ENCODE peak calls at places on chromosomes 12 and 14, in ten cellular contexts. One of them, this sample, is unnamed.

GRCh38 chr12:57456145-57456700 is 1.1 kb downstream of the INHBE start:
- DNase-seq in A549: peak
- DNase-seq in BJ: no peak
- DNase-seq in suprapubic skin: no peak
- DNase-seq in fibroblast of the aortic adventitia: peak
- DNase-seq in HFF-Myc: no peak
- DNase-seq in kidney: no peak
- DNase-seq in psoas muscle: no peak
- DNase-seq in DND-41: peak
- DNase-seq in astrocyte of the cerebellum: no peak
- DNase-seq in this sample: no peak

GRCh38 chr14:75561013-75561432 is 17.4 kb upstream of the FLVCR2 start:
- DNase-seq in A549: peak
- DNase-seq in BJ: no peak
- DNase-seq in suprapubic skin: no peak
- DNase-seq in fibroblast of the aortic adventitia: peak
- DNase-seq in HFF-Myc: peak
- DNase-seq in kidney: peak
- DNase-seq in psoas muscle: peak
- DNase-seq in DND-41: peak
- DNase-seq in astrocyte of the cerebellum: peak
- DNase-seq in this sample: peak

GRCh38 chr12:117045175-117045997 is 53.8 kb downstream of the TESC start:
- DNase-seq in A549: no peak
- DNase-seq in BJ: no peak
- DNase-seq in suprapubic skin: no peak
- DNase-seq in fibroblast of the aortic adventitia: no peak
- DNase-seq in HFF-Myc: no peak
- DNase-seq in kidney: no peak
- DNase-seq in psoas muscle: peak
- DNase-seq in DND-41: no peak
- DNase-seq in astrocyte of the cerebellum: no peak
- DNase-seq in this sample: no peak

GRCh38 chr12:105109465-105110212 is 2.1 kb downstream of the WASHC4 start:
- DNase-seq in A549: peak
- DNase-seq in BJ: no peak
- DNase-seq in suprapubic skin: no peak
- DNase-seq in fibroblast of the aortic adventitia: peak
- DNase-seq in HFF-Myc: no peak
- DNase-seq in kidney: no peak
- DNase-seq in psoas muscle: no peak
- DNase-seq in DND-41: no peak
- DNase-seq in astrocyte of the cerebellum: no peak
- DNase-seq in this sample: no peak

GRCh38 chr12:6434205-6435180 is 10.3 kb upstream of the CD27 start:
- DNase-seq in A549: no peak
- DNase-seq in BJ: no peak
- DNase-seq in suprapubic skin: no peak
- DNase-seq in fibroblast of the aortic adventitia: no peak
- DNase-seq in HFF-Myc: no peak
- DNase-seq in kidney: peak
- DNase-seq in psoas muscle: no peak
- DNase-seq in DND-41: no peak
- DNase-seq in astrocyte of the cerebellum: no peak
- DNase-seq in this sample: no peak

GRCh38 chr12:89947437-89948265 is 239.0 kb upstream of the ATP2B1 start:
- DNase-seq in A549: peak
- DNase-seq in BJ: peak
- DNase-seq in suprapubic skin: no peak
- DNase-seq in fibroblast of the aortic adventitia: peak
- DNase-seq in HFF-Myc: peak
- DNase-seq in kidney: no peak
- DNase-seq in psoas muscle: no peak
- DNase-seq in DND-41: no peak
- DNase-seq in astrocyte of the cerebellum: peak
- DNase-seq in this sample: peak

GRCh38 chr12:67424784-67425183 is 155.6 kb downstream of the CAND1 start:
- DNase-seq in A549: peak
- DNase-seq in BJ: no peak
- DNase-seq in suprapubic skin: no peak
- DNase-seq in fibroblast of the aortic adventitia: no peak
- DNase-seq in HFF-Myc: no peak
- DNase-seq in kidney: no peak
- DNase-seq in psoas muscle: no peak
- DNase-seq in DND-41: no peak
- DNase-seq in astrocyte of the cerebellum: no peak
- DNase-seq in this sample: no peak

GRCh38 chr12:8078400-8078799 is 3.7 kb upstream of the NECAP1 start:
- DNase-seq in A549: peak
- DNase-seq in BJ: no peak
- DNase-seq in suprapubic skin: no peak
- DNase-seq in fibroblast of the aortic adventitia: peak
- DNase-seq in HFF-Myc: peak
- DNase-seq in kidney: no peak
- DNase-seq in psoas muscle: no peak
- DNase-seq in DND-41: peak
- DNase-seq in astrocyte of the cerebellum: peak
- DNase-seq in this sample: peak

GRCh38 chr12:1839956-1840550 is 19.7 kb downstream of the LRTM2 start:
- DNase-seq in A549: no peak
- DNase-seq in BJ: no peak
- DNase-seq in suprapubic skin: no peak
- DNase-seq in fibroblast of the aortic adventitia: no peak
- DNase-seq in HFF-Myc: no peak
- DNase-seq in kidney: no peak
- DNase-seq in psoas muscle: no peak
- DNase-seq in DND-41: no peak
- DNase-seq in astrocyte of the cerebellum: no peak
- DNase-seq in this sample: no peak

GRCh38 chr14:104993808-104994591 is 8.4 kb downstream of the CLBA1 start:
- DNase-seq in A549: no peak
- DNase-seq in BJ: no peak
- DNase-seq in suprapubic skin: no peak
- DNase-seq in fibroblast of the aortic adventitia: no peak
- DNase-seq in HFF-Myc: no peak
- DNase-seq in kidney: no peak
- DNase-seq in psoas muscle: no peak
- DNase-seq in DND-41: no peak
- DNase-seq in astrocyte of the cerebellum: no peak
- DNase-seq in this sample: no peak

GRCh38 chr12:33438890-33439586 is 581 bp downstream of the SYT10 start:
- DNase-seq in A549: no peak
- DNase-seq in BJ: no peak
- DNase-seq in suprapubic skin: no peak
- DNase-seq in fibroblast of the aortic adventitia: peak
- DNase-seq in HFF-Myc: peak
- DNase-seq in kidney: peak
- DNase-seq in psoas muscle: no peak
- DNase-seq in DND-41: no peak
- DNase-seq in astrocyte of the cerebellum: no peak
- DNase-seq in this sample: no peak

GRCh38 chr14:95261616-95262510 is 57.8 kb downstream of the CLMN start:
- DNase-seq in A549: no peak
- DNase-seq in BJ: no peak
- DNase-seq in suprapubic skin: peak
- DNase-seq in fibroblast of the aortic adventitia: no peak
- DNase-seq in HFF-Myc: no peak
- DNase-seq in kidney: no peak
- DNase-seq in psoas muscle: no peak
- DNase-seq in DND-41: no peak
- DNase-seq in astrocyte of the cerebellum: no peak
- DNase-seq in this sample: no peak

GRCh38 chr12:59067068-59067467 is 146.8 kb upstream of the LRIG3 start:
- DNase-seq in A549: peak
- DNase-seq in BJ: peak
- DNase-seq in suprapubic skin: no peak
- DNase-seq in fibroblast of the aortic adventitia: peak
- DNase-seq in HFF-Myc: peak
- DNase-seq in kidney: no peak
- DNase-seq in psoas muscle: no peak
- DNase-seq in DND-41: no peak
- DNase-seq in astrocyte of the cerebellum: peak
- DNase-seq in this sample: peak

GRCh38 chr12:26523708-26524150 is 309.3 kb downstream of the ITPR2 start:
- DNase-seq in A549: no peak
- DNase-seq in BJ: peak
- DNase-seq in suprapubic skin: peak
- DNase-seq in fibroblast of the aortic adventitia: peak
- DNase-seq in HFF-Myc: no peak
- DNase-seq in kidney: peak
- DNase-seq in psoas muscle: peak
- DNase-seq in DND-41: no peak
- DNase-seq in astrocyte of the cerebellum: peak
- DNase-seq in this sample: peak

GRCh38 chr12:684416-684815 is 21.2 kb upstream of the NINJ2 start:
- DNase-seq in A549: no peak
- DNase-seq in BJ: no peak
- DNase-seq in suprapubic skin: no peak
- DNase-seq in fibroblast of the aortic adventitia: no peak
- DNase-seq in HFF-Myc: no peak
- DNase-seq in kidney: no peak
- DNase-seq in psoas muscle: no peak
- DNase-seq in DND-41: no peak
- DNase-seq in astrocyte of the cerebellum: no peak
- DNase-seq in this sample: no peak
- TF ChIP-seq CTCF in A549: no peak
- TF ChIP-seq CTCF in BJ: no peak
- TF ChIP-seq CTCF in suprapubic skin: no peak
- TF ChIP-seq CTCF in fibroblast of the aortic adventitia: no peak
- TF ChIP-seq CTCF in HFF-Myc: no peak
- TF ChIP-seq CTCF in kidney: no peak
- TF ChIP-seq CTCF in psoas muscle: no peak
- TF ChIP-seq CTCF in DND-41: no peak
- TF ChIP-seq CTCF in astrocyte of the cerebellum: no peak
- TF ChIP-seq CTCF in this sample: no peak

GRCh38 chr12:109604902-109605536 is 31.4 kb downstream of the MVK start:
- DNase-seq in A549: no peak
- DNase-seq in BJ: no peak
- DNase-seq in suprapubic skin: no peak
- DNase-seq in fibroblast of the aortic adventitia: no peak
- DNase-seq in HFF-Myc: no peak
- DNase-seq in kidney: no peak
- DNase-seq in psoas muscle: no peak
- DNase-seq in DND-41: no peak
- DNase-seq in astrocyte of the cerebellum: no peak
- DNase-seq in this sample: no peak

GRCh38 chr12:109605599-109606228 is 32.1 kb downstream of the MVK start:
- DNase-seq in A549: no peak
- DNase-seq in BJ: no peak
- DNase-seq in suprapubic skin: no peak
- DNase-seq in fibroblast of the aortic adventitia: no peak
- DNase-seq in HFF-Myc: no peak
- DNase-seq in kidney: no peak
- DNase-seq in psoas muscle: no peak
- DNase-seq in DND-41: no peak
- DNase-seq in astrocyte of the cerebellum: no peak
- DNase-seq in this sample: no peak

GRCh38 chr12:109608270-109608669 is 34.7 kb downstream of the MVK start:
- DNase-seq in A549: no peak
- DNase-seq in BJ: no peak
- DNase-seq in suprapubic skin: no peak
- DNase-seq in fibroblast of the aortic adventitia: no peak
- DNase-seq in HFF-Myc: no peak
- DNase-seq in kidney: no peak
- DNase-seq in psoas muscle: no peak
- DNase-seq in DND-41: no peak
- DNase-seq in astrocyte of the cerebellum: no peak
- DNase-seq in this sample: no peak

GRCh38 chr12:109607618-109608017 is 34.0 kb downstream of the MVK start:
- DNase-seq in A549: no peak
- DNase-seq in BJ: no peak
- DNase-seq in suprapubic skin: no peak
- DNase-seq in fibroblast of the aortic adventitia: no peak
- DNase-seq in HFF-Myc: no peak
- DNase-seq in kidney: no peak
- DNase-seq in psoas muscle: no peak
- DNase-seq in DND-41: no peak
- DNase-seq in astrocyte of the cerebellum: no peak
- DNase-seq in this sample: no peak

GRCh38 chr12:109606261-109607028 is 32.9 kb downstream of the MVK start:
- DNase-seq in A549: no peak
- DNase-seq in BJ: no peak
- DNase-seq in suprapubic skin: no peak
- DNase-seq in fibroblast of the aortic adventitia: no peak
- DNase-seq in HFF-Myc: no peak
- DNase-seq in kidney: no peak
- DNase-seq in psoas muscle: no peak
- DNase-seq in DND-41: no peak
- DNase-seq in astrocyte of the cerebellum: no peak
- DNase-seq in this sample: no peak
- H3K4me3 ChIP-seq in A549: no peak
- H3K4me3 ChIP-seq in BJ: no peak
- H3K4me3 ChIP-seq in suprapubic skin: no peak
- H3K4me3 ChIP-seq in fibroblast of the aortic adventitia: no peak
- H3K4me3 ChIP-seq in HFF-Myc: no peak
- H3K4me3 ChIP-seq in kidney: no peak
- H3K4me3 ChIP-seq in psoas muscle: peak
- H3K4me3 ChIP-seq in DND-41: no peak
- H3K4me3 ChIP-seq in astrocyte of the cerebellum: no peak
- H3K4me3 ChIP-seq in this sample: no peak

DNA sequence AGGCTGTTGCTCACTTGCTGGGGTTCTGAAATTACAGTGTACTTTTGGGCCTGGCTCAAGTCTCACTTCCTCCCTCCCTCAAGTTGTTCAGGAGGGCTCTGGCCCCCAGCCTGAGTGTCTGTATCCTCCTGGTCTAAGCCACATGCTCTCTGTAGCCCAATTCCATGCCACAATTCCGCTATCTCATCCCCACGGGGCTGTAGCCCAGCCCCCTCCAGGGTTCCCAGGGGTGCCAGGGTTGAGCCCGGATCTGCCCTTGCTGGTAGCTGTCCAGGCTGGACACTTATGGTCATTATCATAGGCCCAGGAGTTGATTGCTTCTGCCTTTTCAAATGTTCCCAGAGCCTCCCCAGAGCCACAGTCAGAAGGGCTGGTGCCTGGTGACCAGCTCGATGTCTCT is 65.3 kb downstream of the PRIMA1 start:
- DNase-seq in A549: no peak
- DNase-seq in BJ: no peak
- DNase-seq in suprapubic skin: peak
- DNase-seq in fibroblast of the aortic adventitia: no peak
- DNase-seq in HFF-Myc: no peak
- DNase-seq in kidney: no peak
- DNase-seq in psoas muscle: no peak
- DNase-seq in DND-41: no peak
- DNase-seq in astrocyte of the cerebellum: no peak
- DNase-seq in this sample: no peak
- TF ChIP-seq CTCF in A549: no peak
- TF ChIP-seq CTCF in BJ: no peak
- TF ChIP-seq CTCF in suprapubic skin: no peak
- TF ChIP-seq CTCF in fibroblast of the aortic adventitia: no peak
- TF ChIP-seq CTCF in HFF-Myc: no peak
- TF ChIP-seq CTCF in kidney: no peak
- TF ChIP-seq CTCF in psoas muscle: no peak
- TF ChIP-seq CTCF in DND-41: no peak
- TF ChIP-seq CTCF in astrocyte of the cerebellum: no peak
- TF ChIP-seq CTCF in this sample: no peak

DNA sequence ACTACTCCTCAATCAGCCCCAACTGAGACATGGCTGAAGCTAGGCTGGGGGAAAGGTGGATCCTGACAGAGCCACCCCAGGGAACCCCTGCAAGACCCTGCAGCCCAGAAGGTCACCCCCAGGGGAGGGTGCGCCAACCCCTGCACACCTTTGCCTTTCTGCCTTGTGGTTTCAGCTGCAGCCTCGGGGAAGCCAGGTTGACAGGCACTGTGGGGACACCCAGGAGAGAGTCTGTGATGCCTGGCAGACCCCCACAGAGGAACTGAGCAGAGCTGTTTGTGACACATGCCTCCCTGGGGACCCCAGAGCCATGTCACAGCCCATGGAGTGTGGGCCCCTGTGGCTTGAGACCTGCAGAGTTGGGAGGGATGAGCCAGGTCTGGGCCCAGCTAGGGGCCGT is 11.8 kb upstream of the HHIPL1 start:
- DNase-seq in A549: no peak
- DNase-seq in BJ: no peak
- DNase-seq in suprapubic skin: no peak
- DNase-seq in fibroblast of the aortic adventitia: no peak
- DNase-seq in HFF-Myc: no peak
- DNase-seq in kidney: peak
- DNase-seq in psoas muscle: no peak
- DNase-seq in DND-41: no peak
- DNase-seq in astrocyte of the cerebellum: no peak
- DNase-seq in this sample: no peak
- H3K4me3 ChIP-seq in A549: no peak
- H3K4me3 ChIP-seq in BJ: no peak
- H3K4me3 ChIP-seq in suprapubic skin: no peak
- H3K4me3 ChIP-seq in fibroblast of the aortic adventitia: no peak
- H3K4me3 ChIP-seq in HFF-Myc: no peak
- H3K4me3 ChIP-seq in kidney: no peak
- H3K4me3 ChIP-seq in psoas muscle: no peak
- H3K4me3 ChIP-seq in DND-41: no peak
- H3K4me3 ChIP-seq in astrocyte of the cerebellum: no peak
- H3K4me3 ChIP-seq in this sample: no peak